ENCODE peak calls at places on chromosome 1, in four cellular contexts. One of them, this sample, is unnamed. For H3K9me3, the result is how much of the 10 kb centered on the place peaks cover.

GRCh38 chr1:225866061-225866844 is 15.9 kb downstream of the TMEM63A start:
- DNase-seq in adrenal gland: no peak
- DNase-seq in H1: no peak
- DNase-seq in body of pancreas: no peak
- DNase-seq in this sample: no peak

GRCh38 chr1:229254910-229255541 is 15.9 kb upstream of the RAB4A start:
- DNase-seq in body of pancreas: no peak
- DNase-seq in adrenal gland: no peak
- DNase-seq in H1: no peak
- DNase-seq in this sample: no peak

GRCh38 chr1:15394261-15394543 is 15.5 kb upstream of the EFHD2 start:
- DNase-seq in adrenal gland: no peak
- DNase-seq in H1: no peak
- DNase-seq in body of pancreas: no peak
- DNase-seq in this sample: no peak

GRCh38 chr1:101260531-101260930 is 23.7 kb downstream of the S1PR1 start:
- DNase-seq in adrenal gland: no peak
- DNase-seq in H1: no peak
- DNase-seq in body of pancreas: no peak
- DNase-seq in this sample: no peak

GRCh38 chr1:64318428-64318827 is 115.0 kb downstream of the UBE2U start:
- DNase-seq in H1: no peak
- DNase-seq in adrenal gland: no peak
- DNase-seq in body of pancreas: no peak
- DNase-seq in this sample: no peak

GRCh38 chr1:180577361-180577760 is 18.6 kb downstream of the OVAAL start:
- DNase-seq in H1: no peak
- DNase-seq in adrenal gland: no peak
- DNase-seq in body of pancreas: peak
- DNase-seq in this sample: no peak

GRCh38 chr1:63955746-63956145 is 181.9 kb downstream of the ROR1 start:
- DNase-seq in body of pancreas: no peak
- DNase-seq in adrenal gland: peak
- DNase-seq in H1: no peak
- DNase-seq in this sample: no peak

GRCh38 chr1:218480137-218480536 is 135.0 kb downstream of the TGFB2 start:
- DNase-seq in body of pancreas: no peak
- DNase-seq in adrenal gland: peak
- DNase-seq in H1: no peak
- DNase-seq in this sample: no peak

DNA sequence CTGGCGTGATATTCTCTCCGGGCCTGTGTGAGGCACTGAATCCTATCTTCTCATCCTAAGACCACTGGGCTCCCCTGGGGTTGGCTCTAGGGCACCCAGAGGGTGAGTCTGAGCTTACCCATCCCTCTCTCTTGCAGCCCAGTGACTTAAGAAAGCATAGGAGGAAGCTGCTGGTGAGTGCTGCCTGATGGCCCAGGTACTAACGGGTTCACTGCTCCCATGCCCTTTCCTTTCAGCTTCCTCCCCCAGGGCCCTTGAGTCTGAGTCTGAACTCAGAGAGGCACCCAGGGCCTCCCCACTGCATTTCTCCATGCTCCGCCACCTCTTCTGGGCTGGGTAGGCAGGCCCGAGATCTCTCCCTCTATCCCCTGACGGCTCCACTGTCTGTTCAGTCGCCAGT is 29.7 kb downstream of the PPFIA4 start:
- DNase-seq in H1: no peak
- DNase-seq in body of pancreas: no peak
- DNase-seq in adrenal gland: no peak
- DNase-seq in this sample: no peak
- H3K4me3 ChIP-seq in H1: no peak
- H3K4me3 ChIP-seq in body of pancreas: no peak
- H3K4me3 ChIP-seq in adrenal gland: no peak
- H3K4me3 ChIP-seq in this sample: no peak

DNA sequence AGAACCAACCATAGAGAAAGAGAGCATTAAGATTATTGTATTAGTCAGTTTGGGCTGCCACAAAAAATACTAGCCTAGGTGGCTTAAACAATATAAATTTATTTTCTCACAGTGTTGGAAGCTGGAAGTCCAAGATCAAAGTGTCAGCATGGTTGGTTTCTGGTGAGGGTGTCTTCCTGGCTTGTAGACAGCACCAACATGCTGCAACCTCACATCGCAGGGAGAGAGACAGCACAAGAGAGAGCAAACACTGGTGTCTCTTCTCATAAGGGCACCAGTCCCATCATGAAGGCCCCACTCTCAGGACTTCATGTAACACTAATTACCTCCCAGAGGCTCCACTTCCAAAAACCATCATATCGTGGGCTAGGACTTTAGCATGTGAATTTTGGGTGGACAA is 30.6 kb upstream of the HAO2 start:
- DNase-seq in body of pancreas: no peak
- DNase-seq in adrenal gland: no peak
- DNase-seq in H1: no peak
- DNase-seq in this sample: no peak
- H3K9me3 ChIP-seq in body of pancreas: under half
- H3K9me3 ChIP-seq in adrenal gland: under half
- H3K9me3 ChIP-seq in H1: under half
- H3K9me3 ChIP-seq in this sample: under half

GRCh38 chr1:20237646-20238045 is 51.3 kb upstream of the PLA2G2C start:
- DNase-seq in adrenal gland: no peak
- DNase-seq in body of pancreas: no peak
- DNase-seq in H1: no peak
- DNase-seq in this sample: no peak

GRCh38 chr1:20234761-20235540 is 48.6 kb upstream of the PLA2G2C start:
- DNase-seq in H1: no peak
- DNase-seq in adrenal gland: no peak
- DNase-seq in body of pancreas: no peak
- DNase-seq in this sample: no peak

GRCh38 chr1:20233866-20234265 is 47.5 kb upstream of the PLA2G2C start:
- DNase-seq in body of pancreas: no peak
- DNase-seq in adrenal gland: no peak
- DNase-seq in H1: no peak
- DNase-seq in this sample: no peak

GRCh38 chr1:20229191-20229590 is 42.9 kb upstream of the PLA2G2C start:
- DNase-seq in H1: no peak
- DNase-seq in body of pancreas: no peak
- DNase-seq in adrenal gland: no peak
- DNase-seq in this sample: no peak

DNA sequence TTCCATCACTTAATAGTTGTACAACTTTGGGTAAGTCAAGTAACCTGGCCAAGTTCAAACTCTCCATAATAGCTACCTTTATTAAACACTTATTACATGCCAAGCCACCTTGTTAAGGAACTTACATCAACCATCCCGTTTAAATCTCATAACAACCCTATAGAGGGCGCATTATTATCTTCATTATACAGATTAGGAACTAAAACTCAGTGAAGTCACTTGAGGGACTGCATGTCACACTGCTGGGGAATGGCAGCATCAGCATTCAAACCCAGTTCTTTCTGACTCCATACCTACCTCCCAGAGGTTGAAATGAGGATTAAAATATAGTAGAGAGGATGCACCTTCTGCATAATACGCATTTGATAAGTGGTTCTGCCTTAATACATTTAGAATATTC is 47.1 kb upstream of the PLA2G2C start:
- DNase-seq in body of pancreas: no peak
- DNase-seq in adrenal gland: no peak
- DNase-seq in H1: no peak
- DNase-seq in this sample: no peak
- TF ChIP-seq CTCF in body of pancreas: peak
- TF ChIP-seq CTCF in adrenal gland: peak
- TF ChIP-seq CTCF in H1: no peak
- TF ChIP-seq CTCF in this sample: no peak

GRCh38 chr1:21870611-21871010 is 58.5 kb downstream of the LDLRAD2 start:
- DNase-seq in H1: no peak
- DNase-seq in body of pancreas: no peak
- DNase-seq in adrenal gland: no peak
- DNase-seq in this sample: no peak
- H3K4me3 ChIP-seq in H1: no peak
- H3K4me3 ChIP-seq in body of pancreas: no peak
- H3K4me3 ChIP-seq in adrenal gland: no peak
- H3K4me3 ChIP-seq in this sample: no peak

GRCh38 chr1:4331371-4332163 is 322.8 kb upstream of the AJAP1 start:
- DNase-seq in adrenal gland: no peak
- DNase-seq in body of pancreas: no peak
- DNase-seq in H1: no peak
- DNase-seq in this sample: no peak
- H3K9me3 ChIP-seq in adrenal gland: under half
- H3K9me3 ChIP-seq in body of pancreas: under half
- H3K9me3 ChIP-seq in H1: half or more
- H3K9me3 ChIP-seq in this sample: under half

This sample was measured in colonic mucosa.